ENCODE peak calls at places on chromosomes 7 and 10, in six cellular contexts. L, S, E, R, G and A are unnamed samples.

GRCh38 chr7:96481831-96482230 is 159.9 kb upstream of the SLC25A13 start:
- DNase-seq in S (no peak), R (no peak), E (peak; percentile 47), G (no peak), L (no peak), A (no peak)

GRCh38 chr10:17617031-17617911 is at the start of gene HACD1:
- DNase-seq in S (peak; percentile 81), L (peak; percentile 73), E (peak; percentile 82), R (no peak), G (peak; percentile 73), A (peak; percentile 67)

GRCh38 chr10:17548162-17548561 is 69.0 kb downstream of the HACD1 start:
- DNase-seq in S (no peak), G (no peak), R (no peak), E (no peak), L (no peak), A (no peak)

GRCh38 chr7:101410743-101411476 is 48.2 kb downstream of the COL26A1 start:
- DNase-seq in S (no peak), E (peak; percentile 48), G (peak; percentile 19), R (no peak), L (peak; percentile 53), A (no peak)

GRCh38 chr7:127632276-127632910 is 14.5 kb upstream of the PAX4 start:
- DNase-seq in L (no peak), S (no peak), R (no peak), E (peak; percentile 98), G (no peak), A (no peak)

GRCh38 chr7:134619627-134620331 is 26.9 kb upstream of the BPGM start:
- DNase-seq in S (no peak), E (peak; percentile 95), G (no peak), R (no peak), L (no peak), A (no peak)

GRCh38 chr10:8591619-8592018 is 537.1 kb downstream of the GATA3 start:
- DNase-seq in L (no peak), R (no peak), G (no peak), E (no peak), S (no peak), A (no peak)

GRCh38 chr7:29035044-29035740 is 77.1 kb upstream of the TRIL start:
- DNase-seq in S (no peak), R (no peak), E (peak; percentile 77), L (peak; percentile 5), G (no peak), A (peak; percentile 72)

GRCh38 chr7:139105037-139105382 is 4.5 kb downstream of the ZC3HAV1 start:
- DNase-seq in G (no peak), E (no peak), R (no peak), L (no peak), S (no peak), A (no peak)

GRCh38 chr10:50558368-50558767 is 65.4 kb downstream of the SGMS1 start:
- DNase-seq in E (no peak), R (no peak), L (no peak), G (no peak), S (no peak), A (no peak)

GRCh38 chr10:104314591-104315485 is 23.4 kb downstream of the ITPRIP start:
- DNase-seq in E (no peak), R (no peak), S (no peak), L (no peak), G (no peak), A (no peak)

GRCh38 chr10:71741029-71741428 is 21.5 kb upstream of the C10orf105 start:
- DNase-seq in L (no peak), E (no peak), R (no peak), G (no peak), S (no peak), A (no peak)

GRCh38 chr7:122412441-122412840 is 107.9 kb upstream of the FEZF1 start:
- DNase-seq in S (no peak), E (no peak), R (no peak), L (no peak), G (no peak), A (no peak)

GRCh38 chr10:84525120-84525806 is 196.9 kb downstream of the CCSER2 start:
- DNase-seq in R (no peak), G (no peak), E (no peak), S (no peak), L (no peak), A (no peak)

GRCh38 chr7:94015538-94015937 is 11.4 kb upstream of the BET1 start:
- DNase-seq in L (no peak), R (no peak), E (no peak), S (no peak), G (no peak), A (no peak)

GRCh38 chr7:236967-237366 is 44.6 kb downstream of the FAM20C start:
- DNase-seq in R (no peak), E (no peak), L (no peak), G (no peak), S (no peak), A (no peak)

GRCh38 chr7:26513948-26514347 is 222.3 kb downstream of the SNX10 start:
- DNase-seq in L (no peak), R (no peak), E (no peak), S (no peak), G (no peak), A (no peak)

GRCh38 chr7:37540917-37541316 is 92.3 kb upstream of the ELMO1 start:
- DNase-seq in E (no peak), S (no peak), R (no peak), G (no peak), L (no peak), A (no peak)

GRCh38 chr7:135414850-135415439 is 95.0 kb downstream of the CNOT4 start:
- DNase-seq in R (no peak), E (peak; percentile 64), L (peak; percentile 40), G (no peak), S (no peak), A (no peak)

GRCh38 chr7:831596-832291 is 532 bp upstream of the SUN1 start:
- DNase-seq in S (no peak), G (no peak), R (no peak), L (peak; percentile 31), E (peak; percentile 91), A (no peak)

GRCh38 chr7:2959828-2960599 is 83.7 kb downstream of the CARD11 start:
- DNase-seq in L (no peak), G (no peak), E (no peak), S (peak; percentile 5), R (no peak), A (no peak)

GRCh38 chr10:7512487-7512886 is 101.7 kb upstream of the SFMBT2 start:
- DNase-seq in L (no peak), R (no peak), S (no peak), E (no peak), G (no peak), A (no peak)